ENCODE peak calls at places on chromosome 6, in eight cellular contexts. Z, M, P, I, U, X, S and R are unnamed samples.
A peak's percentile ranks its signal among the peaks of the same experiment; 100 is the strongest.

GRCh38 chr6:31639449-31639861 is 13.0 kb downstream of the BAG6 start:
- DNase-seq in U (no peak), P (no peak), S (peak; percentile 85), Z (peak; percentile 61), M (no peak), I (peak; percentile 85), X (no peak), R (no peak)

GRCh38 chr6:163398104-163398503 is 16.4 kb upstream of the QKI start:
- DNase-seq in I (no peak), U (no peak), S (no peak), Z (no peak), M (no peak), X (no peak), P (no peak), R (no peak)

GRCh38 chr6:30726506-30727413 is 6.6 kb downstream of the TUBB start:
- DNase-seq in X (no peak), M (no peak), P (no peak), I (no peak), S (no peak), U (no peak), Z (no peak), R (no peak)

GRCh38 chr6:154956771-154957522 is 38.2 kb upstream of the TIAM2 start:
- DNase-seq in Z (no peak), M (no peak), I (no peak), P (no peak), X (no peak), U (peak; percentile 28), S (no peak), R (no peak)

GRCh38 chr6:83153958-83154357 is 39.1 kb downstream of the PGM3 start:
- DNase-seq in Z (no peak), I (peak; percentile 33), X (no peak), U (no peak), M (no peak), S (no peak), P (no peak), R (no peak)

GRCh38 chr6:97177905-97178304 is 105.1 kb downstream of the MMS22L start:
- DNase-seq in S (no peak), U (no peak), P (no peak), X (no peak), Z (no peak), M (no peak), I (peak; percentile 18), R (no peak)

GRCh38 chr6:146700078-146700686 is 101.4 kb downstream of the ADGB start:
- DNase-seq in Z (peak; percentile 62), U (peak; percentile 17), M (no peak), P (peak; percentile 20), X (peak; percentile 69), I (peak; percentile 82), S (peak; percentile 46), R (no peak)

GRCh38 chr6:33091957-33092356 is 16.2 kb downstream of the HLA-DPB1 start:
- DNase-seq in U (peak; percentile 89), I (no peak), S (peak; percentile 28), Z (peak; percentile 80), P (no peak), X (peak; percentile 75), M (peak; percentile 35), R (peak; percentile 33)

GRCh38 chr6:107567643-107568042 is 77.7 kb downstream of the SOBP start:
- DNase-seq in P (no peak), U (no peak), S (no peak), M (no peak), Z (no peak), X (no peak), I (no peak), R (no peak)

GRCh38 chr6:5094327-5094726 is 9.2 kb downstream of the PPP1R3G start:
- DNase-seq in I (peak; percentile 98), M (no peak), Z (no peak), S (peak; percentile 66), P (no peak), X (no peak), U (no peak), R (no peak)

GRCh38 chr6:164108869-164109769 is 694.6 kb downstream of the QKI start:
- DNase-seq in I (no peak), Z (no peak), S (peak; percentile 77), X (no peak), M (no peak), U (no peak), P (no peak), R (no peak)

GRCh38 chr6:141451176-141451507 is 681.6 kb upstream of the GJE1 start:
- DNase-seq in Z (no peak), S (no peak), U (no peak), P (no peak), M (no peak), I (no peak), X (no peak), R (no peak)

GRCh38 chr6:84052204-84052882 is 18.8 kb downstream of the MRAP2 start:
- DNase-seq in S (peak; percentile 54), Z (no peak), I (peak; percentile 65), U (peak; percentile 47), M (no peak), P (peak; percentile 70), X (no peak), R (no peak)

GRCh38 chr6:39273394-39273793 is 40.8 kb downstream of the KCNK17 start:
- DNase-seq in I (no peak), X (no peak), P (no peak), M (no peak), S (no peak), Z (no peak), U (peak; percentile 47), R (no peak)

GRCh38 chr6:26331809-26332226 is 33.2 kb upstream of the BTN3A2 start:
- DNase-seq in S (no peak), M (no peak), P (no peak), I (no peak), X (no peak), Z (peak; percentile 66), U (no peak), R (peak; percentile 16)

GRCh38 chr6:136365781-136366354 is 76.2 kb upstream of the BCLAF1 start:
- DNase-seq in P (no peak), M (no peak), Z (peak; percentile 54), U (no peak), I (no peak), X (no peak), S (peak; percentile 6), R (no peak)

GRCh38 chr6:93474733-93475179 is 55.4 kb upstream of the EPHA7 start:
- DNase-seq in X (no peak), P (no peak), S (no peak), U (no peak), Z (no peak), I (no peak), M (no peak), R (no peak)

GRCh38 chr6:14059791-14060436 is 57.7 kb upstream of the CD83 start:
- DNase-seq in X (peak; percentile 73), S (peak; percentile 66), I (no peak), M (no peak), Z (no peak), P (no peak), U (no peak), R (no peak)

GRCh38 chr6:16466778-16467177 is 228.4 kb downstream of the GMPR start:
- DNase-seq in M (no peak), S (no peak), Z (no peak), P (no peak), U (no peak), X (no peak), I (no peak), R (no peak)

GRCh38 chr6:159729598-159729997 is 2.3 kb downstream of the WTAP start:
- DNase-seq in Z (no peak), M (no peak), P (no peak), I (peak; percentile 31), S (no peak), X (no peak), U (no peak), R (no peak)

GRCh38 chr6:26627843-26628242 is 31.1 kb downstream of the ABT1 start:
- DNase-seq in U (no peak), X (no peak), P (no peak), Z (no peak), M (no peak), I (no peak), S (no peak), R (no peak)

GRCh38 chr6:44057238-44057930 is 69.9 kb downstream of the MRPL14 start:
- DNase-seq in X (no peak), M (no peak), I (no peak), Z (no peak), U (no peak), S (no peak), P (no peak), R (no peak)

GRCh38 chr6:137983269-137983668 is 116.2 kb downstream of the TNFAIP3 start:
- DNase-seq in U (no peak), M (no peak), I (no peak), X (no peak), P (no peak), S (no peak), Z (no peak), R (no peak)

GRCh38 chr6:143157146-143157545 is 96.5 kb downstream of the AIG1 start:
- DNase-seq in M (no peak), P (no peak), Z (no peak), X (no peak), U (no peak), I (no peak), S (no peak), R (no peak)

GRCh38 chr6:151389640-151390275 is 1.6 kb downstream of the ZBTB2 start:
- DNase-seq in X (peak; percentile 25), Z (peak; percentile 65), M (no peak), S (peak; percentile 51), P (peak; percentile 32), I (peak; percentile 69), U (peak; percentile 28), R (no peak)

GRCh38 chr6:39892490-39893129 is 41.7 kb downstream of the MOCS1 start:
- DNase-seq in U (peak; percentile 74), I (peak; percentile 71), P (no peak), X (peak; percentile 72), Z (peak; percentile 53), M (no peak), S (peak; percentile 64), R (no peak)

GRCh38 chr6:159977242-159978214 is 8.6 kb downstream of the IGF2R start:
- DNase-seq in M (no peak), S (no peak), U (no peak), Z (no peak), X (no peak), I (peak; percentile 53), P (no peak), R (no peak)

GRCh38 chr6:142946924-142947701 is 2.1 kb upstream of the HIVEP2 start:
- DNase-seq in X (peak; percentile 79), M (peak; percentile 61), I (peak; percentile 90), Z (peak; percentile 90), S (peak; percentile 65), U (peak; percentile 59), P (peak; percentile 50), R (peak; percentile 82)